ENCODE peak calls at places on chromosomes 13 and 19, in eight cellular contexts. P is PC-3, D is MM.1S, L is hepatocyte, E is OCI-LY7, R is GM23248, W is neural progenitor cell, J is HCT116. U is an unnamed sample.

GRCh38 chr13:43272866-43273265 is 249.5 kb downstream of the DNAJC15 start:
- DNase-seq in P (no peak), D (no peak), L (no peak), E (no peak), R (no peak), W (peak), J (no peak), U (no peak)

GRCh38 chr19:55251296-55252081 is 7.3 kb downstream of the PPP6R1 start:
- DNase-seq in P (peak), D (no peak), L (no peak), E (peak), R (peak), W (no peak), J (no peak), U (no peak)

GRCh38 chr19:3178377-3178972 is at the start of gene S1PR4:
- DNase-seq in P (no peak), D (no peak), L (peak), E (peak), R (no peak), W (no peak), J (no peak), U (no peak)

GRCh38 chr13:38933786-38934185 is 56.8 kb downstream of the STOML3 start:
- DNase-seq in P (no peak), D (no peak), L (no peak), E (no peak), R (no peak), W (no peak), J (no peak), U (no peak)

GRCh38 chr19:18118420-18119242 is 21.1 kb downstream of the MAST3 start:
- DNase-seq in P (no peak), D (no peak), L (no peak), E (no peak), R (peak), W (no peak), J (no peak), U (no peak)

GRCh38 chr13:20489185-20489820 is 36.4 kb downstream of the CRYL1 start:
- DNase-seq in P (peak), D (peak), L (no peak), E (peak), R (no peak), W (no peak), J (peak), U (no peak)

GRCh38 chr19:11195169-11195568 is 2.2 kb downstream of the KANK2 start:
- DNase-seq in P (no peak), D (no peak), L (no peak), E (peak), R (peak), W (no peak), J (no peak), U (no peak)

GRCh38 chr13:84362777-84363176 is 480.5 kb upstream of the SLITRK1 start:
- DNase-seq in P (no peak), D (no peak), L (no peak), E (no peak), R (peak), W (no peak), J (no peak), U (peak)

GRCh38 chr13:96112936-96113335 is 23.0 kb downstream of the HS6ST3 start:
- DNase-seq in P (no peak), D (no peak), L (no peak), E (no peak), R (no peak), W (no peak), J (no peak), U (no peak)

GRCh38 chr19:43625918-43626579 is 6.6 kb upstream of the ZNF428 start:
- DNase-seq in P (no peak), D (no peak), L (no peak), E (no peak), R (peak), W (peak), J (no peak), U (peak)

GRCh38 chr19:42092350-42092749 is 16.4 kb downstream of the ZNF574 start:
- DNase-seq in P (peak), D (peak), L (no peak), E (peak), R (peak), W (no peak), J (no peak), U (peak)

GRCh38 chr13:113922412-113923118 is 51.3 kb downstream of the C13orf46 start:
- DNase-seq in P (no peak), D (no peak), L (no peak), E (no peak), R (peak), W (no peak), J (no peak), U (no peak)
- TF ChIP-seq EZH2phosphoT487 in P (no peak), D (no peak), L (no peak), E (no peak), R (no peak), W (no peak), J (no peak), U (no peak)

GRCh38 chr13:28716511-28716910 is 2.3 kb downstream of the SLC46A3 start:
- DNase-seq in P (peak), D (no peak), L (peak), E (no peak), R (peak), W (no peak), J (peak), U (no peak)
- H3K4me3 ChIP-seq in P (no peak), D (no peak), L (no peak), E (no peak), R (peak), W (no peak), J (no peak), U (no peak)

GRCh38 chr19:44927746-44928145 is 13.3 kb downstream of the APOC1 start:
- DNase-seq in P (no peak), D (no peak), L (no peak), E (no peak), R (peak), W (no peak), J (no peak), U (no peak)

GRCh38 chr19:44930088-44930487 is 11.9 kb upstream of the APOC4 start:
- DNase-seq in P (no peak), D (no peak), L (no peak), E (no peak), R (no peak), W (no peak), J (no peak), U (no peak)

GRCh38 chr19:44924243-44924725 is 9.9 kb downstream of the APOC1 start:
- DNase-seq in P (no peak), D (no peak), L (no peak), E (no peak), R (no peak), W (no peak), J (no peak), U (no peak)

GRCh38 chr19:44925114-44925891 is 10.9 kb downstream of the APOC1 start:
- DNase-seq in P (no peak), D (no peak), L (peak), E (no peak), R (peak), W (no peak), J (no peak), U (no peak)
- TF ChIP-seq EZH2phosphoT487 in P (no peak), D (no peak), L (no peak), E (no peak), R (no peak), W (no peak), J (no peak), U (no peak)

DNA sequence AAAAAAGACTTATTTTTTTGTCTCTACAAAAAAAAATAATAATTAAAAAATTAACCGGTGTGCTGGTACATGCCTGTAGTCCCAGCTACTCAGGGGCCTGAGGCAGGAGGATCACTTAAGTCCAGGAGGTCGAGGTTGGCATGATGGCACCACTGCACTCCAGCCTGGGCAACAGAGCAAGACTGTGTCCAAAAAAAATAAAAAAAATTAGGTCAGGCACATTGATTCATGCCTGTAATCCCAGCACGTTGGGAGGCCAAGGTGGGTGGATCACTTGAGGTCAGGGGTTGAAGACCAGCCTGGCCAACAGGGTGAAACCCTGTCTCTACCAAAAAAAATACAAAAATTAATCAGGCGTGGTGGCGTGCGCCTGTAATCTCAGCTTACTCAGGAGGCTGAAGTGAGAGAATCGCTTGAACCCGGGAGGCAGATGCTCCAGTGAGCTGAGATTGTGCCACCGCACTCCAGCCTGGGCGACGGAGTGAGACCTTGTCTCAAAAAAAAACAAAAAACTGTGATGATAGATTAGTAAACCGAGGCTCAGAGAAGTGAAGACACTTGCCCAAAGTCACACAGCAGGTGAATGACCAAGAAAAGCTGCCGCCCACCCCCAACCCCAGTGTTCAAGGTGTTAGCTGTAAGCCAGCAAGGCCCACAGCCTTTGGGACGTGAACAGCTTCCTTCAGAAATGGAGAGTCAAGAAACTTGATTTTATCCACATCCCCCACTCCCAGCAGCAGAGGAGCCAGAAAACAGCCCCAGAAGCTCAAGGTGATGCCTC is 9.4 kb downstream of the RNU6-9 start:
- DNase-seq in P (no peak), D (no peak), L (no peak), E (no peak), R (no peak), W (no peak), J (no peak), U (no peak)
- H3K4me3 ChIP-seq in P (no peak), D (no peak), L (no peak), E (no peak), R (no peak), W (peak), J (no peak), U (no peak)

U was measured in GM23338.